ENCODE peak calls at places on chromosomes 1 and 21, in four cellular contexts. G is AG09319, L is hypothalamus, A is left colon. R is an unnamed sample.

GRCh38 chr1:12636098-12636950 is 7.6 kb upstream of the AADACL4 start:
- DNase-seq in G (no peak), L (no peak), A (no peak), R (no peak)

GRCh38 chr1:78003882-78004718 is 639 bp upstream of the DNAJB4 start:
- DNase-seq in G (peak; percentile 18), L (peak; percentile 5), A (peak; percentile 47), R (peak; percentile 19)

GRCh38 chr1:172991674-172992400 is 58.9 kb downstream of the TNFSF18 start:
- DNase-seq in G (no peak), L (no peak), A (no peak), R (no peak)

GRCh38 chr1:3910049-3910731 is 10.1 kb upstream of the C1orf174 start:
- DNase-seq in G (no peak), L (no peak), A (no peak), R (no peak)

GRCh38 chr21:15282666-15283065 is 217.9 kb upstream of the NRIP1 start:
- DNase-seq in G (no peak), L (no peak), A (no peak), R (no peak)

GRCh38 chr1:229238231-229238630 is 32.7 kb upstream of the RAB4A start:
- DNase-seq in G (no peak), L (no peak), A (no peak), R (no peak)

GRCh38 chr1:1085911-1086841 is 12.1 kb upstream of the RNF223 start:
- DNase-seq in G (no peak), L (no peak), A (peak; percentile 22), R (no peak)

GRCh38 chr1:91584309-91584708 is 83.7 kb downstream of the CDC7 start:
- DNase-seq in G (no peak), L (no peak), A (no peak), R (no peak)

GRCh38 chr1:3777078-3777547 is 4.6 kb downstream of the SMIM1 start:
- DNase-seq in G (no peak), L (no peak), A (no peak), R (no peak)

GRCh38 chr1:119884700-119885099 is 11.6 kb downstream of the ADAM30 start:
- DNase-seq in G (no peak), L (no peak), A (no peak), R (no peak)

GRCh38 chr21:39016740-39017315 is 166.4 kb downstream of the PSMG1 start:
- DNase-seq in G (no peak), L (peak; percentile 30), A (no peak), R (peak; percentile 43)

GRCh38 chr1:43711049-43711448 is 3.7 kb downstream of the ST3GAL3 start:
- DNase-seq in G (no peak), L (no peak), A (no peak), R (no peak)

GRCh38 chr1:54583307-54583686 is 35.3 kb downstream of the ACOT11 start:
- DNase-seq in G (no peak), L (no peak), A (no peak), R (no peak)

GRCh38 chr1:214317734-214318133 is 36.8 kb downstream of the SMYD2 start:
- DNase-seq in G (no peak), L (no peak), A (no peak), R (no peak)

GRCh38 chr1:154856544-154856943 is 13.5 kb downstream of the KCNN3 start:
- DNase-seq in G (no peak), L (no peak), A (no peak), R (no peak)

GRCh38 chr1:115949156-115949555 is 27.2 kb upstream of the SLC22A15 start:
- DNase-seq in G (no peak), L (no peak), A (no peak), R (no peak)

GRCh38 chr1:44294588-44295007 is 60.5 kb downstream of the ERI3 start:
- DNase-seq in G (peak; percentile 75), L (no peak), A (peak; percentile 42), R (peak; percentile 46)

GRCh38 chr1:9018372-9018771 is 7.9 kb downstream of the SLC2A7 start:
- DNase-seq in G (no peak), L (no peak), A (no peak), R (no peak)

GRCh38 chr21:44370027-44370735 is 16.8 kb downstream of the TRPM2 start:
- DNase-seq in G (no peak), L (no peak), A (peak; percentile 12), R (peak; percentile 13)

GRCh38 chr1:40247655-40248054 is at the start of gene TMCO2:
- DNase-seq in G (no peak), L (no peak), A (no peak), R (no peak)

GRCh38 chr1:234731371-234732085 is 121.5 kb upstream of the IRF2BP2 start:
- DNase-seq in G (no peak), L (no peak), A (no peak), R (peak; percentile 81)

GRCh38 chr1:118204106-118204505 is 19.1 kb upstream of the SPAG17 start:
- DNase-seq in G (no peak), L (no peak), A (no peak), R (no peak)

GRCh38 chr1:47262787-47263413 is 30.9 kb upstream of the TAL1 start:
- DNase-seq in G (peak; percentile 14), L (no peak), A (no peak), R (no peak)

GRCh38 chr1:21149430-21149861 is 27.3 kb downstream of the EIF4G3 start:
- DNase-seq in G (no peak), L (no peak), A (peak; percentile 42), R (peak; percentile 40)

GRCh38 chr1:53121319-53122172 is 20.9 kb downstream of the SLC1A7 start:
- DNase-seq in G (no peak), L (no peak), A (peak; percentile 53), R (no peak)

GRCh38 chr1:45974541-45975269 is 157.7 kb downstream of the PIK3R3 start:
- DNase-seq in G (no peak), L (no peak), A (peak; percentile 63), R (no peak)

GRCh38 chr1:100883963-100884362 is 10.7 kb downstream of the EXTL2 start:
- DNase-seq in G (no peak), L (no peak), A (no peak), R (no peak)

GRCh38 chr1:153655333-153655732 is 3.2 kb upstream of the SNAPIN start:
- DNase-seq in G (no peak), L (no peak), A (no peak), R (no peak)

GRCh38 chr1:202656057-202656456 is 54.2 kb downstream of the SYT2 start:
- DNase-seq in G (no peak), L (no peak), A (no peak), R (no peak)